ENCODE peak calls at places on chromosomes 11 and 22, in seven cellular contexts. U is cardiac muscle cell, P is fibroblast of the aortic adventitia, F is heart left ventricle, C is GM12865, H is nephron progenitor cell, X is psoas muscle. W is an unnamed sample.

GRCh38 chr11:68354181-68354872 is 41.9 kb downstream of the LRP5 start:
- DNase-seq in U (no peak), F (peak; percentile 94), H (no peak), P (peak; percentile 97), C (no peak), X (peak; percentile 87), W (peak; percentile 90)

GRCh38 chr11:110023711-110024110 is 69.5 kb upstream of the ZC3H12C start:
- DNase-seq in P (no peak), H (no peak), U (no peak), C (no peak), F (no peak), X (no peak), W (no peak)

GRCh38 chr11:73322111-73322985 is 14.3 kb downstream of the ARHGEF17 start:
- DNase-seq in X (no peak), C (peak; percentile 52), F (no peak), U (no peak), P (no peak), H (no peak), W (no peak)

GRCh38 chr11:125285844-125286243 is 121.3 kb downstream of the PKNOX2 start:
- DNase-seq in F (no peak), U (no peak), X (no peak), H (no peak), P (no peak), C (no peak), W (no peak)

GRCh38 chr11:103735497-103736032 is 300.9 kb upstream of the DDI1 start:
- DNase-seq in F (peak; percentile 29), C (no peak), X (no peak), U (no peak), P (no peak), H (no peak), W (no peak)

GRCh38 chr11:128497057-128497957 is 90.1 kb downstream of the ETS1 start:
- DNase-seq in C (peak; percentile 85), H (no peak), P (peak; percentile 99), U (no peak), X (peak; percentile 47), F (peak; percentile 56), W (peak; percentile 96)

GRCh38 chr11:96152623-96153022 is 190.4 kb downstream of the MAML2 start:
- DNase-seq in F (no peak), H (no peak), X (no peak), U (no peak), P (no peak), C (no peak), W (no peak)

GRCh38 chr11:10351768-10352641 is 47.1 kb downstream of the ADM start:
- DNase-seq in F (peak; percentile 85), U (peak; percentile 59), H (no peak), P (peak; percentile 86), C (no peak), X (peak; percentile 26), W (no peak)

GRCh38 chr22:20514658-20515406 is 7.4 kb downstream of the MED15 start:
- DNase-seq in F (no peak), C (no peak), H (no peak), U (no peak), P (peak; percentile 83), X (peak; percentile 82), W (peak; percentile 59)

GRCh38 chr11:19715373-19715772 is 2.7 kb downstream of the NAV2 start:
- DNase-seq in F (peak; percentile 33), P (peak; percentile 91), C (no peak), X (no peak), U (no peak), H (no peak), W (no peak)

GRCh38 chr11:114348200-114349191 is 51.8 kb downstream of the C11orf71 start:
- DNase-seq in P (peak; percentile 89), H (peak; percentile 29), X (no peak), F (no peak), U (peak; percentile 76), C (peak; percentile 57), W (peak; percentile 42)

GRCh38 chr11:61718613-61719302 is 33.7 kb upstream of the MYRF start:
- DNase-seq in P (peak; percentile 55), C (no peak), H (peak; percentile 74), X (no peak), F (peak; percentile 63), U (peak; percentile 83), W (peak; percentile 27)

GRCh38 chr11:62671604-62672528 is at the start of the genes LBHD1 and UQCC3:
- DNase-seq in P (peak; percentile 90), H (peak; percentile 81), X (peak; percentile 74), C (peak; percentile 95), F (peak; percentile 84), U (peak; percentile 90), W (peak; percentile 53)

GRCh38 chr22:40243891-40244290 is 66.2 kb downstream of the TNRC6B start:
- DNase-seq in C (peak; percentile 20), X (no peak), F (no peak), P (no peak), H (no peak), U (no peak), W (no peak)

GRCh38 chr11:96055706-96056387 is 131.9 kb upstream of the MTMR2 start:
- DNase-seq in P (peak; percentile 72), F (no peak), U (no peak), C (no peak), X (no peak), H (no peak), W (no peak)

GRCh38 chr11:47060807-47061206 is 115.9 kb downstream of the ARFGAP2 start:
- DNase-seq in P (peak; percentile 56), X (no peak), H (no peak), U (no peak), C (peak; percentile 10), F (no peak), W (no peak)

GRCh38 chr22:19175026-19175601 is 3.4 kb downstream of the SLC25A1 start:
- DNase-seq in C (no peak), X (no peak), H (no peak), P (no peak), U (no peak), F (no peak), W (no peak)

GRCh38 chr22:48259991-48260670 is 1497.7 kb downstream of the TBC1D22A start:
- DNase-seq in U (no peak), P (no peak), H (no peak), X (no peak), F (no peak), C (no peak), W (no peak)

GRCh38 chr11:71451596-71452353 is 1.2 kb upstream of the NADSYN1 start:
- DNase-seq in C (peak; percentile 23), X (no peak), P (no peak), U (peak; percentile 50), H (peak; percentile 29), F (no peak), W (no peak)

GRCh38 chr22:44567846-44568493 is 69.9 kb upstream of the RTL6 start:
- DNase-seq in F (peak; percentile 27), H (peak; percentile 45), C (peak; percentile 61), P (peak; percentile 58), X (peak; percentile 34), U (peak; percentile 51), W (no peak)

GRCh38 chr22:30763815-30764686 is 69.4 kb downstream of the OSBP2 start:
- DNase-seq in P (peak; percentile 88), H (peak; percentile 60), X (peak; percentile 21), U (peak; percentile 84), F (peak; percentile 38), C (peak; percentile 75), W (peak; percentile 55)

GRCh38 chr22:43848366-43849171 is 13.7 kb downstream of the SULT4A1 start:
- DNase-seq in P (peak; percentile 47), U (peak; percentile 72), X (no peak), H (no peak), F (no peak), C (peak; percentile 19), W (no peak)

GRCh38 chr11:115083129-115083823 is 404.9 kb downstream of the NXPE2 start:
- DNase-seq in P (no peak), F (no peak), X (no peak), H (no peak), U (no peak), C (no peak), W (no peak)

GRCh38 chr22:48500481-48501230 is 1327.0 kb downstream of the BRD1 start:
- DNase-seq in P (no peak), C (no peak), U (no peak), X (no peak), F (no peak), H (no peak), W (peak; percentile 44)

DNA sequence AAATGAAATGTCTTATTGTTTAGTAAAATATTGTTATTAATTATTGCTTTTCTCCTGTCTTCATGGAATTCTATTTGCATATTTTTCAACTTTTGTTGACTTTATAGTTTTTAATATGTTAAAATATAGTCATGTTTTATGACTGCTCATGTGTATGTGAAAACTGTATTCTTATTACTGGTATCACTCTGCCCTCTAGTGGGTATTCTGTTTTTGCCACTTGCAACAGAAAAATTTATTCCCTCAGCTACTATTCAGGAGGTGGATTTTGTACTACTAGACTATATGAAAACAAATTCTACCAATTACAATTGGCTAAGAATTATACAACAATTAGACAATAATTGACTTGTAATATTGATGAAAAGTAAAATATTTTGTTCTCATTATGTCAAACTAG is 45.0 kb downstream of the OR4C6 start:
- DNase-seq in H (no peak), P (peak; percentile 37), X (no peak), C (peak; percentile 66), U (no peak), F (no peak), W (no peak)
- TF ChIP-seq CTCF in H (peak; percentile 42), P (peak; percentile 55), X (peak; percentile 21), C (peak; percentile 45), U (peak; percentile 51), F (peak; percentile 57), W (peak; percentile 44)

GRCh38 chr11:97454988-97455387 is 1065.2 kb downstream of the JRKL start:
- DNase-seq in X (no peak), U (peak; percentile 44), H (no peak), F (no peak), P (peak; percentile 17), C (no peak), W (no peak)
- TF ChIP-seq CTCF in X (no peak), U (peak; percentile 75), H (no peak), F (peak; percentile 49), P (peak; percentile 15), C (no peak), W (no peak)

GRCh38 chr22:42116848-42117424 is 13.7 kb downstream of the CYP2D6 start:
- DNase-seq in U (no peak), H (no peak), X (peak; percentile 32), P (no peak), F (no peak), C (no peak), W (no peak)

GRCh38 chr22:42111798-42112197 is 18.8 kb downstream of the CYP2D6 start:
- DNase-seq in X (no peak), P (no peak), C (no peak), H (no peak), U (no peak), F (no peak), W (no peak)

GRCh38 chr22:42108848-42109247 is 18.3 kb upstream of the NDUFA6 start:
- DNase-seq in X (no peak), C (no peak), U (no peak), H (no peak), F (no peak), P (no peak), W (no peak)

DNA sequence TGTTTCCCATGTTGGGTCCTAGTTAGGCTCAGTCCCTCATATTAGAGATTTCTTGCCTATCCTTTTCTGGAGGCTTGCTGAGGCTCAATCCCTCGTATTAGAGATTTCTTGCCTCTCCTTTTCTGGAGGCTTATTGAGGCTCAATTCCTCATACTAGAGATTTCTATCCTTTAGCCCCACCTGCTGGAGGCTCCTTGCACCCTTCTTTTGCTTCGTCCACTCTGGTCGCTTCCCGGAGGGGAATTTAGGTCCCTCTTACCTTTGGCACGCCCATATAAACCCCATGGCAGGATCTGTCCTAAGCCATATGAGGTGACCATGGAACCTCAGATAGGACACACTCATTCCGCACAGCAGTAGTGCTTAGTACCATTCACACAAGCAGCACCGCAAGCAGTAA is 15.9 kb downstream of the CYP2D6 start:
- DNase-seq in H (no peak), C (peak; percentile 26), X (no peak), U (no peak), F (no peak), P (peak; percentile 32), W (no peak)
- TF ChIP-seq CTCF in H (no peak), C (peak; percentile 13), X (peak; percentile 28), U (peak; percentile 32), F (peak; percentile 39), P (peak; percentile 29), W (peak; percentile 24)

GRCh38 chr11:92070026-92070889 is 154.4 kb upstream of the FAT3 start:
- DNase-seq in H (no peak), U (no peak), C (no peak), P (no peak), X (no peak), F (no peak), W (no peak)
- TF ChIP-seq CTCF in H (no peak), U (peak; percentile 22), C (no peak), P (no peak), X (no peak), F (no peak), W (no peak)

W was measured in AG09319.